ENCODE peak calls at places on chromosomes 3 and 15, in four cellular contexts. Z is WTC11, I is K562, C is HepG2. K is an unnamed sample.

GRCh38 chr3:123725652-123726400 is 141.0 kb upstream of the HACD2 start:
- DNase-seq in Z (no peak), C (no peak), I (no peak), K (peak; percentile 17)

GRCh38 chr3:159619341-159619885 is 369.2 kb upstream of the IL12A start:
- DNase-seq in I (no peak), Z (no peak), C (no peak), K (peak; percentile 50)

GRCh38 chr3:32193101-32193500 is 45.4 kb upstream of the CMTM8 start:
- DNase-seq in Z (no peak), C (no peak), I (no peak), K (no peak)

GRCh38 chr3:9553021-9553948 is at the start of gene LHFPL4:
- DNase-seq in I (no peak), Z (peak; percentile 55), C (no peak), K (no peak)

GRCh38 chr3:42600111-42600957 is at the start of gene NKTR:
- DNase-seq in C (peak; percentile 97), I (peak; percentile 99), Z (peak; percentile 100), K (peak; percentile 94)

GRCh38 chr3:63975705-63976104 is 47.6 kb downstream of the PSMD6 start:
- DNase-seq in Z (no peak), I (no peak), C (peak; percentile 25), K (no peak)

GRCh38 chr3:142973217-142974009 is 9.9 kb upstream of the PAQR9 start:
- DNase-seq in I (no peak), C (no peak), Z (no peak), K (no peak)

GRCh38 chr3:16319307-16319706 is 54.3 kb downstream of the OXNAD1 start:
- DNase-seq in C (peak; percentile 25), Z (peak; percentile 67), I (peak; percentile 84), K (peak; percentile 58)

GRCh38 chr3:75631541-75631940 is 32.6 kb upstream of the FRG2C start:
- DNase-seq in I (no peak), C (no peak), Z (no peak), K (no peak)

GRCh38 chr3:162165346-162165745 is 668.7 kb downstream of the OTOL1 start:
- DNase-seq in I (no peak), Z (no peak), C (no peak), K (no peak)

GRCh38 chr3:30644615-30645014 is 38.2 kb downstream of the TGFBR2 start:
- DNase-seq in I (no peak), C (no peak), Z (no peak), K (no peak)

GRCh38 chr15:89419370-89419984 is 76.9 kb downstream of the RHCG start:
- DNase-seq in C (peak; percentile 18), Z (peak; percentile 93), I (peak; percentile 62), K (peak; percentile 71)

GRCh38 chr15:96728591-96728990 is 398.1 kb downstream of the NR2F2 start:
- DNase-seq in C (no peak), Z (no peak), I (no peak), K (no peak)

GRCh38 chr15:56160966-56161365 is 82.7 kb downstream of the RFX7 start:
- DNase-seq in I (no peak), C (no peak), Z (no peak), K (no peak)

GRCh38 chr15:95041297-95041696 is 809.9 kb downstream of the MCTP2 start:
- DNase-seq in I (no peak), C (no peak), Z (no peak), K (no peak)

GRCh38 chr15:65192016-65192415 is 6.9 kb upstream of the CLPX start:
- DNase-seq in Z (no peak), C (peak; percentile 55), I (peak; percentile 62), K (no peak)

GRCh38 chr3:169410430-169410829 is 253.1 kb downstream of the MECOM start:
- DNase-seq in I (no peak), C (no peak), Z (no peak), K (no peak)

GRCh38 chr15:66822576-66822975 is 120.5 kb downstream of the SMAD6 start:
- DNase-seq in I (no peak), C (no peak), Z (no peak), K (no peak)

GRCh38 chr15:66486887-66487286 is 10.7 kb downstream of the SNAPC5 start:
- DNase-seq in C (no peak), I (no peak), Z (no peak), K (no peak)

GRCh38 chr15:31977812-31978662 is 52.3 kb upstream of the CHRNA7 start:
- DNase-seq in I (peak; percentile 65), Z (peak; percentile 88), C (peak; percentile 16), K (peak; percentile 67)

GRCh38 chr3:86988986-86989385 is 2.0 kb downstream of the VGLL3 start:
- DNase-seq in Z (no peak), I (no peak), C (no peak), K (no peak)

GRCh38 chr15:85751731-85752421 is 42.8 kb downstream of the KLHL25 start:
- DNase-seq in C (no peak), Z (peak; percentile 63), I (no peak), K (no peak)

GRCh38 chr15:80423215-80423614 is 19.0 kb downstream of the ARNT2 start:
- DNase-seq in Z (no peak), I (no peak), C (no peak), K (no peak)

GRCh38 chr3:31353166-31353565 is 179.6 kb upstream of the STT3B start:
- DNase-seq in Z (no peak), I (no peak), C (no peak), K (no peak)

GRCh38 chr15:69685524-69686452 is 233.2 kb downstream of the RPLP1 start:
- DNase-seq in Z (no peak), C (no peak), I (no peak), K (no peak)

GRCh38 chr3:15520185-15520584 is 1.3 kb downstream of the COLQ start:
- DNase-seq in I (no peak), C (no peak), Z (no peak), K (no peak)

GRCh38 chr3:25043181-25043580 is 384.9 kb upstream of the RARB start:
- DNase-seq in Z (no peak), C (no peak), I (no peak), K (no peak)

GRCh38 chr15:90666135-90666909 is 50.8 kb upstream of the BLM start:
- DNase-seq in I (no peak), C (no peak), Z (no peak), K (no peak)

GRCh38 chr3:171991166-171991565 is 48.2 kb upstream of the FNDC3B start:
- DNase-seq in C (peak; percentile 92), Z (no peak), I (no peak), K (no peak)

GRCh38 chr3:195236801-195237570 is 34.0 kb downstream of the XXYLT1 start:
- DNase-seq in C (no peak), Z (no peak), I (no peak), K (no peak)
- TF ChIP-seq ELF4 in C (no peak), Z (no peak), I (no peak), K (no peak)

DNA sequence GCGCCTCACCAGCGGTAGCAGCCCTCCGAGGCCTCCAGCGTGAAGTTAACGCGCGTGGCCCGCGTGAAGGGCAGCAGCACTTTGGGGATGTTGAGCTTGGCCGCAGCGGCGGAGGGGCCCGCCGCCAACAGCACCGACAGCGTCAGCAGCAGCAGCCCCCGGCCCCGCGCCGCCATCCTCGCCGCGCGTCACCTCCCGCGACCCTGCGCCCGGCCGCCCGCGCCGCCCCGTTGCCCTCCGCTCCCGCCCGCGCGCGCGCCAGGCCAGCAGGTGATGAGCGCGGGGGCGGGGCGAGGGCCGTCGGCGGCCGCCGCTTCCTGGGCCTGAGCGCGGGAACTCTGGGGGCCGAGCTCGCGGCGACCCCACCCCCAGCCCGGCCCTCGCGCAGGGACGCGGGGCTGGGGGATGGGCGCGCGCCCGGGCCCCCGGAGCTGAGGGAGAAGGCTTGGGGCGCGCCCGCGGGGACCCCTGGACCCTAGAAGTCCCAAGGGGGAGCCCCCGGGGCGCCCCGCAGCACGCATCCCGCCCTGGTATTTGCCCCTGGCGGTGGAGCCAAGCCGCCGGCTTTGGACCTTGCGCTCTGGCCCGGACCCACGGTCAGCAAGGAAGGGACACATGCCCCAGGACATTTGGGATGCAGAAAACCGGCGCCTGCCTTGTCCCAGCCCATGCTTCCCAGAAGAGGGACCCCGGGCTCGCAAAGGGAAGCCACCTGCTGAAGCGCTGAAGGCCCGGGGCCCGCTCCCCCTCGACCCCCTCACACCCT is at the start of gene NUP210:
- DNase-seq in I (peak; percentile 94), C (peak; percentile 50), Z (peak; percentile 70), K (peak; percentile 75)
- TF ChIP-seq ELF4 in I (no peak), C (no peak), Z (peak; percentile 7), K (no peak)

DNA sequence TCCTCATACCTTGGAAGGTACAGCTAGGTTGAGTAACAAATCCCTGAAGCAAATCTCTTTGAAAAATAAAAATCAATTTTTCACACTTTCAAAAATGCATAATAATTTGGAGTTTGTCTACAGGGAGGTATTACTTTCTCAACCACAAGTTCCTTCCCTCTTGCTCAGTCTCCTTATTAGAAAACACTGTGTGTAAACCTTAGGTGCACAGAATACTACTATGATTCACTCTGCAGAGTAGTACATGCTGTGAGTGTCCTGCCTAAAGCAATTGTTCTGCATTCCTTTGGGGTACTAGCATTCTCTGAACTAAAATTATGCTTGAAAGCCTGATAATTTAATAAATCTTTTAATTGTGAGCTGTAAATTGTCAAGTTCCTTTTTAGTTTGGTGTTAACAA is 115.9 kb upstream of the EPHA3 start:
- DNase-seq in I (no peak), Z (no peak), C (no peak), K (no peak)
- TF ChIP-seq ELF4 in I (no peak), Z (no peak), C (no peak), K (no peak)

DNA sequence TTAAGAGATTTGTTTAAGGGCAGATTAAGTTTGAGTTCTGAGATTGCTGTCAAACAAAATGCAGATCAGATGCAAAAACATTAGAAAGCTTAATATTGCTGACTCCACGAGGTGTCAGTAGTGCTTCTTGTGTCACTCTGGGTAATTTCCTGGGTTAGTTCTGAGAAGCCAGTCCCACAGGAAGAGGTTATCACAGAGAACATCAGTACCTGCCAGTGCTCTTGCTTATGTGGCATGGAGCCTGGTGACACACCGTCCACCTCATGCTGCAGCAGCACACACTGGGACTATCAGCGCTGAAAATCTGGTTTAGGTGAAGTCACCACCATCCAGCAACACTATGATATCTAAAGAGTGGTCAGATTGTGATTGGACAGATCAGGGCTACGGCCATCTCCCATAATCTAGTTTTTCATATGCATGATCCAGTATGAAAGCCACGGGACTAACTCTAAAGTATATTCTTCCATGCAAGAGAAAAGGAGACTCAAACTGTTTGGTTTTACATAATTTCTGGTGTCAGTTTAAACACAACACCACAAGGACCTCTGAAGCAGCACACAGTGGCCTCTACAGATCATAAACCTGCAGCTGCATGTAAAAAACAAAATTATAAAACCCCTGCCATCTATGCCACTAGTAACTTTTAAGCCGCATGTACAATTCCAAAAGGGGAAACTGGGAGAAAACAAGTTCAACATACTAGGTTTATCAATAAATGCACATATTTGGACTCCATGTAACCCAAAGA is 36.1 kb upstream of the MYO5C start:
- DNase-seq in C (peak; percentile 30), Z (no peak), I (peak; percentile 14), K (peak; percentile 10)
- TF ChIP-seq ELF4 in C (no peak), Z (no peak), I (no peak), K (no peak)

GRCh38 chr3:47283596-47284364 is 1.0 kb downstream of the KLHL18 start:
- DNase-seq in Z (peak; percentile 32), I (peak; percentile 53), C (no peak), K (no peak)
- TF ChIP-seq ELF4 in Z (no peak), I (no peak), C (no peak), K (no peak)

K was measured in HEK293T.